ENCODE peak calls at places on chromosomes 5 and 9, in seven cellular contexts. One of them, this sample, is unnamed.

GRCh38 chr9:6562194-6562593 is 83.3 kb downstream of the GLDC start:
- DNase-seq in H9: no peak
- DNase-seq in IMR-90: no peak
- DNase-seq in trophoblast cell: no peak
- DNase-seq in H1: no peak
- DNase-seq in mesendoderm: no peak
- DNase-seq in mesenchymal stem cell: no peak
- DNase-seq in this sample: no peak

GRCh38 chr5:40401965-40402364 is 277.8 kb upstream of the PTGER4 start:
- DNase-seq in H9: no peak
- DNase-seq in IMR-90: peak; percentile 30
- DNase-seq in trophoblast cell: peak; percentile 73
- DNase-seq in H1: no peak
- DNase-seq in mesendoderm: peak; percentile 33
- DNase-seq in mesenchymal stem cell: no peak
- DNase-seq in this sample: no peak

GRCh38 chr5:31921852-31922305 is 252.2 kb downstream of the GOLPH3 start:
- DNase-seq in H9: no peak
- DNase-seq in IMR-90: peak; percentile 49
- DNase-seq in trophoblast cell: no peak
- DNase-seq in H1: no peak
- DNase-seq in mesendoderm: peak; percentile 64
- DNase-seq in mesenchymal stem cell: peak; percentile 89
- DNase-seq in this sample: no peak

GRCh38 chr5:62600560-62601252 is 22.1 kb downstream of the LRRC70 start:
- DNase-seq in H9: no peak
- DNase-seq in IMR-90: no peak
- DNase-seq in trophoblast cell: no peak
- DNase-seq in H1: no peak
- DNase-seq in mesendoderm: no peak
- DNase-seq in mesenchymal stem cell: no peak
- DNase-seq in this sample: no peak

GRCh38 chr5:80745490-80745889 is 90.7 kb upstream of the DHFR start:
- DNase-seq in H9: no peak
- DNase-seq in IMR-90: peak; percentile 67
- DNase-seq in trophoblast cell: no peak
- DNase-seq in H1: no peak
- DNase-seq in mesendoderm: no peak
- DNase-seq in mesenchymal stem cell: peak; percentile 37
- DNase-seq in this sample: no peak

GRCh38 chr5:132425009-132425937 is 55.8 kb downstream of the SLC22A5 start:
- DNase-seq in H9: no peak
- DNase-seq in IMR-90: peak; percentile 95
- DNase-seq in trophoblast cell: peak; percentile 70
- DNase-seq in H1: peak; percentile 43
- DNase-seq in mesendoderm: no peak
- DNase-seq in mesenchymal stem cell: peak; percentile 91
- DNase-seq in this sample: no peak

GRCh38 chr5:137619191-137619870 is 116.6 kb downstream of the KLHL3 start:
- DNase-seq in H9: no peak
- DNase-seq in IMR-90: peak; percentile 81
- DNase-seq in trophoblast cell: peak; percentile 89
- DNase-seq in H1: no peak
- DNase-seq in mesendoderm: no peak
- DNase-seq in mesenchymal stem cell: peak; percentile 24
- DNase-seq in this sample: no peak

GRCh38 chr5:125232779-125233230 is 486.4 kb upstream of the ZNF608 start:
- DNase-seq in H9: no peak
- DNase-seq in IMR-90: peak; percentile 86
- DNase-seq in trophoblast cell: no peak
- DNase-seq in H1: no peak
- DNase-seq in mesendoderm: no peak
- DNase-seq in mesenchymal stem cell: no peak
- DNase-seq in this sample: no peak

GRCh38 chr9:8916771-8917170 is 1117.2 kb upstream of the DMAC1 start:
- DNase-seq in H9: no peak
- DNase-seq in IMR-90: no peak
- DNase-seq in trophoblast cell: no peak
- DNase-seq in H1: no peak
- DNase-seq in mesendoderm: no peak
- DNase-seq in mesenchymal stem cell: no peak
- DNase-seq in this sample: no peak

GRCh38 chr5:160831801-160832200 is 20.2 kb downstream of the ATP10B start:
- DNase-seq in H9: no peak
- DNase-seq in IMR-90: no peak
- DNase-seq in trophoblast cell: no peak
- DNase-seq in H1: no peak
- DNase-seq in mesendoderm: no peak
- DNase-seq in mesenchymal stem cell: no peak
- DNase-seq in this sample: no peak

GRCh38 chr9:78023003-78023741 is 8.4 kb downstream of the GNAQ start:
- DNase-seq in H9: no peak
- DNase-seq in IMR-90: peak; percentile 82
- DNase-seq in trophoblast cell: no peak
- DNase-seq in H1: no peak
- DNase-seq in mesendoderm: no peak
- DNase-seq in mesenchymal stem cell: peak; percentile 83
- DNase-seq in this sample: no peak

GRCh38 chr5:67341478-67341877 is 144.9 kb upstream of the CD180 start:
- DNase-seq in H9: no peak
- DNase-seq in IMR-90: no peak
- DNase-seq in trophoblast cell: no peak
- DNase-seq in H1: no peak
- DNase-seq in mesendoderm: no peak
- DNase-seq in mesenchymal stem cell: no peak
- DNase-seq in this sample: no peak

GRCh38 chr5:52895070-52895469 is 94.1 kb upstream of the ITGA2 start:
- DNase-seq in H9: no peak
- DNase-seq in IMR-90: no peak
- DNase-seq in trophoblast cell: no peak
- DNase-seq in H1: no peak
- DNase-seq in mesendoderm: no peak
- DNase-seq in mesenchymal stem cell: peak; percentile 83
- DNase-seq in this sample: no peak

GRCh38 chr5:158881076-158881880 is 218.4 kb downstream of the EBF1 start:
- DNase-seq in H9: no peak
- DNase-seq in IMR-90: no peak
- DNase-seq in trophoblast cell: no peak
- DNase-seq in H1: no peak
- DNase-seq in mesendoderm: no peak
- DNase-seq in mesenchymal stem cell: peak; percentile 16
- DNase-seq in this sample: no peak

GRCh38 chr5:73540192-73540591 is 25.2 kb downstream of the ANKRA2 start:
- DNase-seq in H9: no peak
- DNase-seq in IMR-90: peak; percentile 90
- DNase-seq in trophoblast cell: no peak
- DNase-seq in H1: no peak
- DNase-seq in mesendoderm: no peak
- DNase-seq in mesenchymal stem cell: peak; percentile 74
- DNase-seq in this sample: no peak

GRCh38 chr9:134571946-134572914 is 69.4 kb upstream of the COL5A1 start:
- DNase-seq in H9: no peak
- DNase-seq in IMR-90: no peak
- DNase-seq in trophoblast cell: no peak
- DNase-seq in H1: peak; percentile 32
- DNase-seq in mesendoderm: no peak
- DNase-seq in mesenchymal stem cell: peak; percentile 30
- DNase-seq in this sample: no peak

GRCh38 chr9:126127591-126127990 is 199.0 kb upstream of the MVB12B start:
- DNase-seq in H9: peak; percentile 5
- DNase-seq in IMR-90: no peak
- DNase-seq in trophoblast cell: no peak
- DNase-seq in H1: peak; percentile 27
- DNase-seq in mesendoderm: no peak
- DNase-seq in mesenchymal stem cell: no peak
- DNase-seq in this sample: no peak

GRCh38 chr9:3118081-3118480 is 274.2 kb upstream of the PUM3 start:
- DNase-seq in H9: no peak
- DNase-seq in IMR-90: no peak
- DNase-seq in trophoblast cell: no peak
- DNase-seq in H1: no peak
- DNase-seq in mesendoderm: no peak
- DNase-seq in mesenchymal stem cell: no peak
- DNase-seq in this sample: no peak

GRCh38 chr5:168992687-168993086 is 308.3 kb downstream of the SLIT3 start:
- DNase-seq in H9: peak; percentile 41
- DNase-seq in IMR-90: no peak
- DNase-seq in trophoblast cell: no peak
- DNase-seq in H1: peak; percentile 49
- DNase-seq in mesendoderm: peak; percentile 51
- DNase-seq in mesenchymal stem cell: no peak
- DNase-seq in this sample: peak; percentile 29

GRCh38 chr9:135126480-135127187 is 39.2 kb downstream of the OLFM1 start:
- DNase-seq in H9: no peak
- DNase-seq in IMR-90: no peak
- DNase-seq in trophoblast cell: no peak
- DNase-seq in H1: no peak
- DNase-seq in mesendoderm: peak; percentile 44
- DNase-seq in mesenchymal stem cell: no peak
- DNase-seq in this sample: no peak

GRCh38 chr9:135885100-135885853 is 22.1 kb downstream of the CAMSAP1 start:
- DNase-seq in H9: no peak
- DNase-seq in IMR-90: peak; percentile 60
- DNase-seq in trophoblast cell: no peak
- DNase-seq in H1: no peak
- DNase-seq in mesendoderm: no peak
- DNase-seq in mesenchymal stem cell: peak; percentile 33
- DNase-seq in this sample: no peak

GRCh38 chr9:78857371-78858225 is 560.7 kb downstream of the PSAT1 start:
- DNase-seq in H9: no peak
- DNase-seq in IMR-90: no peak
- DNase-seq in trophoblast cell: no peak
- DNase-seq in H1: no peak
- DNase-seq in mesendoderm: peak; percentile 78
- DNase-seq in mesenchymal stem cell: no peak
- DNase-seq in this sample: peak; percentile 21

GRCh38 chr5:67012241-67012640 is 184.4 kb downstream of the CD180 start:
- DNase-seq in H9: no peak
- DNase-seq in IMR-90: peak; percentile 58
- DNase-seq in trophoblast cell: no peak
- DNase-seq in H1: no peak
- DNase-seq in mesendoderm: no peak
- DNase-seq in mesenchymal stem cell: no peak
- DNase-seq in this sample: no peak

GRCh38 chr5:25892251-25892650 is 1146.1 kb downstream of the CDH9 start:
- DNase-seq in H9: no peak
- DNase-seq in IMR-90: no peak
- DNase-seq in trophoblast cell: no peak
- DNase-seq in H1: no peak
- DNase-seq in mesendoderm: peak; percentile 23
- DNase-seq in mesenchymal stem cell: no peak
- DNase-seq in this sample: no peak

GRCh38 chr5:154189256-154189818 is 1.2 kb upstream of the GALNT10 start:
- DNase-seq in H9: no peak
- DNase-seq in IMR-90: no peak
- DNase-seq in trophoblast cell: no peak
- DNase-seq in H1: peak; percentile 58
- DNase-seq in mesendoderm: no peak
- DNase-seq in mesenchymal stem cell: peak; percentile 36
- DNase-seq in this sample: no peak

GRCh38 chr9:110954822-110955291 is 83.4 kb downstream of the LPAR1 start:
- DNase-seq in H9: no peak
- DNase-seq in IMR-90: peak; percentile 64
- DNase-seq in trophoblast cell: no peak
- DNase-seq in H1: no peak
- DNase-seq in mesendoderm: no peak
- DNase-seq in mesenchymal stem cell: peak; percentile 79
- DNase-seq in this sample: no peak

GRCh38 chr5:9557696-9558095 is 11.8 kb upstream of the SEMA5A start:
- DNase-seq in H9: no peak
- DNase-seq in IMR-90: peak; percentile 82
- DNase-seq in trophoblast cell: peak; percentile 83
- DNase-seq in H1: no peak
- DNase-seq in mesendoderm: no peak
- DNase-seq in mesenchymal stem cell: peak; percentile 29
- DNase-seq in this sample: no peak

GRCh38 chr5:88034520-88034919 is 234.1 kb downstream of the TMEM161B start:
- DNase-seq in H9: no peak
- DNase-seq in IMR-90: no peak
- DNase-seq in trophoblast cell: no peak
- DNase-seq in H1: no peak
- DNase-seq in mesendoderm: no peak
- DNase-seq in mesenchymal stem cell: no peak
- DNase-seq in this sample: no peak
- H2AK5ac ChIP-seq in H9: no peak overlapping the region
- H2AK5ac ChIP-seq in IMR-90: no peak overlapping the region
- H2AK5ac ChIP-seq in trophoblast cell: no peak overlapping the region
- H2AK5ac ChIP-seq in H1: no peak overlapping the region
- H2AK5ac ChIP-seq in mesendoderm: no peak overlapping the region
- H2AK5ac ChIP-seq in mesenchymal stem cell: no peak overlapping the region
- H2AK5ac ChIP-seq in this sample: no peak overlapping the region

DNA sequence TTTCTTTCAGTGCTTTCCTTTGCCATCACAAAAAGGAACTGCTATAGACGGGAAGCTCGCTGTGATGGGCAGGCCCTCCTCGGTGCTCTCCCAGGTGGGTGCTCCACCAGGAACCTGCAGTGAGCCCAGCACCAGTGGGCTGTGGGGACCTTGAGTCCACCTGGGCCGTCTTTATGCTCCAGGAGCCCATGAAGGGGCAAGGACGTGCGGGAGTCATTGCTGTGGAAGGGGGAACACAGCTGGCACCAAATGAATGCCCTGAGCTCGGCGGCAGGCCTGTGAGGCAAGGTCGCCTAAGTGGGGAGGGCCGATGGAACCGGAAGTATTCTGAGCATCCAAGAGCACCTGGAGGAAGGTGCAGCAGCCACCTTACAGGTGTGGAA is 36.8 kb upstream of the SLC6A3 start:
- DNase-seq in H9: no peak
- DNase-seq in IMR-90: no peak
- DNase-seq in trophoblast cell: no peak
- DNase-seq in H1: no peak
- DNase-seq in mesendoderm: no peak
- DNase-seq in mesenchymal stem cell: no peak
- DNase-seq in this sample: no peak
- H3K18ac ChIP-seq in H9: no peak overlapping the region
- H3K18ac ChIP-seq in IMR-90: no peak overlapping the region
- H3K18ac ChIP-seq in trophoblast cell: no peak overlapping the region
- H3K18ac ChIP-seq in H1: no peak overlapping the region
- H3K18ac ChIP-seq in mesendoderm: no peak overlapping the region
- H3K18ac ChIP-seq in mesenchymal stem cell: no peak overlapping the region
- H3K18ac ChIP-seq in this sample: no peak overlapping the region

DNA sequence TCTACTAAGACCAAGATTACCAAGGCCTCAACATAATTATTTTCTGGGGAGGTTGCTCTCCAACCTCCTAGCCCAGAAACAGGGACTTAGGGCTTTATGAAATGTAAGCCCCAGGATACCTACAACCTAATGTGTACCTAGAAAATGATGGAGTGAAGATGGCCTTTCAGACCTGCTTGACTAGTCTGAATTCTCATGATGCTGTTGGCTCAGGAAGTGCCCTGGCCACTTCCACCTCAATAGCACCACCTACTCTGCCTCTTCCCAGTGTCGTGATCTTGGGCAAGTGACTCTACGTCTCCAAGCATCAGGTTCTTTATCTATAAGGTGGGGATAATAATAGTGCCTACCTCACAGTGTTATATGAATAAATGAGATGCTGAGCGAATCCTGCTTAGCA is 57.9 kb upstream of the GARNL3 start:
- DNase-seq in H9: no peak
- DNase-seq in IMR-90: no peak
- DNase-seq in trophoblast cell: no peak
- DNase-seq in H1: no peak
- DNase-seq in mesendoderm: no peak
- DNase-seq in mesenchymal stem cell: no peak
- DNase-seq in this sample: no peak
- H2AK5ac ChIP-seq in H9: no peak overlapping the region
- H2AK5ac ChIP-seq in IMR-90: no peak overlapping the region
- H2AK5ac ChIP-seq in trophoblast cell: no peak overlapping the region
- H2AK5ac ChIP-seq in H1: no peak overlapping the region
- H2AK5ac ChIP-seq in mesendoderm: no peak overlapping the region
- H2AK5ac ChIP-seq in mesenchymal stem cell: no peak overlapping the region
- H2AK5ac ChIP-seq in this sample: no peak overlapping the region

GRCh38 chr5:135567661-135568060 is 11.1 kb downstream of the CXCL14 start:
- DNase-seq in H9: no peak
- DNase-seq in IMR-90: peak; percentile 35
- DNase-seq in trophoblast cell: no peak
- DNase-seq in H1: no peak
- DNase-seq in mesendoderm: peak; percentile 61
- DNase-seq in mesenchymal stem cell: no peak
- DNase-seq in this sample: no peak
- H3K18ac ChIP-seq in H9: no peak overlapping the region
- H3K18ac ChIP-seq in IMR-90: no peak overlapping the region
- H3K18ac ChIP-seq in trophoblast cell: no peak overlapping the region
- H3K18ac ChIP-seq in H1: no peak overlapping the region
- H3K18ac ChIP-seq in mesendoderm: no peak overlapping the region
- H3K18ac ChIP-seq in mesenchymal stem cell: no peak overlapping the region
- H3K18ac ChIP-seq in this sample: no peak overlapping the region

This sample was measured in neuronal stem cell.